ENCODE peak calls at places on chromosome 14, in five cellular contexts. S, R, G, F and V are unnamed samples.

GRCh38 chr14:24070285-24071143 is 848 bp upstream of the CPNE6 start:
- DNase-seq in R (no peak), S (no peak), F (no peak), G (no peak), V (no peak)

GRCh38 chr14:101120636-101121398 is 217.3 kb upstream of the RTL1 start:
- DNase-seq in G (peak; percentile 4), R (no peak), S (peak; percentile 55), F (no peak), V (no peak)

GRCh38 chr14:64826333-64826732 is 53.4 kb downstream of the SPTB start:
- DNase-seq in S (no peak), F (no peak), R (no peak), G (no peak), V (no peak)

GRCh38 chr14:81301813-81302212 is 81.1 kb upstream of the GTF2A1 start:
- DNase-seq in S (no peak), F (no peak), R (no peak), G (no peak), V (no peak)

GRCh38 chr14:33916663-33917565 is 34.0 kb downstream of the EGLN3 start:
- DNase-seq in F (peak; percentile 80), G (no peak), R (no peak), S (no peak), V (no peak)

GRCh38 chr14:68104518-68104917 is 284.9 kb downstream of the RAD51B start:
- DNase-seq in S (no peak), F (peak; percentile 98), G (no peak), R (peak; percentile 29), V (no peak)

GRCh38 chr14:60878121-60878520 is 102.8 kb downstream of the TRMT5 start:
- DNase-seq in R (no peak), F (no peak), G (no peak), S (no peak), V (no peak)

GRCh38 chr14:50335389-50335788 is 23.3 kb downstream of the DMAC2L start:
- DNase-seq in S (no peak), F (no peak), G (no peak), R (no peak), V (peak; percentile 76)

GRCh38 chr14:100375273-100375962 is 52.3 kb downstream of the SLC25A47 start:
- DNase-seq in R (peak; percentile 97), G (peak; percentile 63), F (peak; percentile 73), S (peak; percentile 86), V (no peak)

GRCh38 chr14:23141706-23142467 is 22.8 kb upstream of the CEBPE start:
- DNase-seq in R (no peak), S (peak; percentile 58), G (no peak), F (peak; percentile 55), V (no peak)

GRCh38 chr14:99654235-99655000 is 9.5 kb downstream of the HHIPL1 start:
- DNase-seq in G (no peak), R (peak; percentile 17), F (peak; percentile 29), S (peak; percentile 63), V (peak; percentile 31)

GRCh38 chr14:88568196-88568595 is 5.4 kb downstream of the ZC3H14 start:
- DNase-seq in G (no peak), S (no peak), R (no peak), F (no peak), V (no peak)

GRCh38 chr14:95533391-95533821 is 1.4 kb upstream of the GLRX5 start:
- DNase-seq in F (no peak), S (no peak), R (no peak), G (peak; percentile 66), V (no peak)

GRCh38 chr14:101442451-101442850 is 118.8 kb upstream of the DIO3 start:
- DNase-seq in S (no peak), F (no peak), G (peak; percentile 75), R (no peak), V (no peak)

DNA sequence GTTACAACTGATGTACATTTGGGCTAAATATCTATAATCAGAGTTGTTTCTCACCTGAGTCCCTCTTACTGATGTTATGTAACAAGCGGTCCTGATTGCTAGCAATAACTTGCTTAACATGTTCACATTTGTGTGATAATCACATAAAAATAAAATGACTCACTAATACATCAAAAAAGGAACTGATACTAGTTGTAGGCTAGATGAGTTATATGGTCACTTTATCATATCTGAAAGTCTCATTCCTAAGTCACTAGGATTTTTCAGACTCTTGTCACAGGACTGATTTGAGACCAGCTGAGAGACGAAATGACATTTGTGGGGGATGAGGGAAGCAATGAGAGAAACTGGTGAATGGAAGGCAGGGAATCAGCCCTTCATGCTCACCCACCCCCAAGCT is 34.3 kb downstream of the NKX2-1 start:
- DNase-seq in S (no peak), R (no peak), F (no peak), G (no peak), V (no peak)
- H3K4me3 ChIP-seq in S (no peak overlapping the region), R (no peak overlapping the region), F (no peak overlapping the region), G (no peak overlapping the region), V (no peak overlapping the region)

DNA sequence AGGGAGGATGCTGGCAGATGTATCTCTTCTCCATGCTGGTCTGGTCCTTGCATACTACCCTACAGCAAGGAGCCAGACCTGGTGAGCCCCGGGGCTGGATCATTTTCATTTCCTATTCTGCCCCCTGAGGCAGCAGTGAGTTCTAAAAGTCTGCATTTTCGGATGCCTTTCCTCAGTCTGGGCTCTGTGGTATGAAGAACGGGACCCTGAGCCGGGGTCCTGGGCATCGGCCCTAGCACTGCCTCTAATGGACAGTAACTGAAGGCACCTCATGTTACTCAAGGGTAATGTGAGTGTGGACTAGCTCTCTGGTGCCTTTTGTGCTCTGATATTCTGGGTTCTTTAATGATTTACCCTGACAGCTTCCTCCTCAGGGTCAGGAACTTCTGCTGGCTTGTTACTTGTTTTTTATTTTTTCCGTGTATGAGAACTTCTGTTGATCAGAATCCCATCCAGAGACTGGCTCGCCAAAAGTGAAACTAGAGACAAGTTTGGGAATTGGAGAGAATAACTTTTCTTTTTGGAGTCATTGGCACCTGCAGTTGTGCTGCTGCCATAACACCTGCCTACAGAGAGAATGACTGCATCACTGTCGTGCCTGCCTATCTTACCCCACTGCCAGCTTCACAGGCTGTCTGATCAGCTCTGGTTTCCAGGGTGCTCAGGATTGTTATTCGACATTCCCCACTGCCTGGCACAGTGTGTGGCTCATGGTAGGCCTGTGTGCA is 62.3 kb downstream of the SUSD6 start:
- DNase-seq in F (no peak), S (no peak), G (peak; percentile 52), R (no peak), V (no peak)
- TF ChIP-seq CTCF in F (no peak), S (no peak), G (peak; percentile 38), R (no peak), V (no peak)

GRCh38 chr14:35340616-35341453 is 48.7 kb downstream of the PSMA6 start:
- DNase-seq in S (no peak), G (no peak), F (no peak), R (no peak), V (no peak)

GRCh38 chr14:35341454-35342159 is 49.4 kb downstream of the PSMA6 start:
- DNase-seq in G (no peak), F (peak; percentile 84), S (peak; percentile 95), R (peak; percentile 37), V (peak; percentile 99)

GRCh38 chr14:35342160-35343010 is 50.2 kb downstream of the PSMA6 start:
- DNase-seq in F (no peak), G (no peak), S (no peak), R (no peak), V (peak; percentile 21)

GRCh38 chr14:35346738-35347322 is 54.6 kb downstream of the PSMA6 start:
- DNase-seq in S (no peak), F (no peak), R (no peak), G (no peak), V (no peak)

GRCh38 chr14:35343709-35344474 is 51.7 kb downstream of the PSMA6 start:
- DNase-seq in S (no peak), G (no peak), R (no peak), F (no peak), V (no peak)
- H3K4me3 ChIP-seq in S (no peak overlapping the region), G (no peak overlapping the region), R (no peak overlapping the region), F (no peak overlapping the region), V (no peak overlapping the region)

DNA sequence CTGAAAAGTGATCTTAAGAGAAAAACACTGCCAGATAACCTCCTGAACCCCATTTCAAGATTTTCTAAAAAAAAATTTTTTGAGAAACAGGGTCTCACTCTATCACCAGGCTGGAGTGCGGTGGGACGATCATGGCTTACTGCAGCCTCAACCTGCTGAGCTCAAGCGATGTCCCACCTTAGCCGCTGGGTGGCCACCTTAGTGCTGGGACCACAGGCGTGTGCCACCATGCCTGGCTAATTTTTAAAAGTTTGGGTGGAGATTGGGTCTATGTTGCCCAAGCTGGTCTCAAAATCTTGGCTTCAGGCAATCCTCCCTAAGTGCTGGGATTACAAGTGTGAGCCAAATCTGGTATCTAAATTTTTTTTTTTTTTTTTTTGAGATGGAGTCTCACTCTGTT is 3.4 kb downstream of the PNMA1 start:
- DNase-seq in F (no peak), R (no peak), G (no peak), S (no peak), V (no peak)
- TF ChIP-seq CTCF in F (no peak), R (no peak), G (no peak), S (no peak), V (no peak)

GRCh38 chr14:21309956-21310355 is 30.1 kb downstream of the RPGRIP1 start:
- DNase-seq in G (no peak), R (no peak), S (no peak), F (no peak), V (no peak)

GRCh38 chr14:21309238-21309636 is 29.4 kb downstream of the RPGRIP1 start:
- DNase-seq in F (no peak), G (peak; percentile 11), S (no peak), R (no peak), V (no peak)

GRCh38 chr14:21308479-21309237 is 28.8 kb downstream of the RPGRIP1 start:
- DNase-seq in S (peak; percentile 89), G (peak; percentile 94), R (peak; percentile 4), F (peak; percentile 97), V (peak; percentile 98)

GRCh38 chr14:21307641-21308040 is 27.8 kb downstream of the RPGRIP1 start:
- DNase-seq in S (no peak), R (no peak), G (no peak), F (no peak), V (no peak)

DNA sequence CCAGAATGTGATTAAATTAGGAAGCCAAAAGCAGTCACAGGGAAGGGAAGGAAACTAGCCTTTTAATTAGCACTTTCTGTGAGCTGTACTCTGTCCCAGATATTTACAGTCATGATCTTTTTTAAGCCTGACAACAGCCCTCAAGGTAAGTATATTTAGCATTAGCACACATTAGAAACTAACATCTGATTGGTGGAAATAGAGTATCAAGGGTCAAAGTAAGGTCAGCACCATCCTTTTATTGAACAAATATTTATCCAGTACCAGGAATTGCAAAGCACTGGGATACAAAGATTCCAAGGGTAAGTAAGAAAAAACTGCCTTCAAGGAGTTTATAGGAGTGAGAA is 28.2 kb downstream of the RPGRIP1 start:
- DNase-seq in G (no peak), S (no peak), F (no peak), R (no peak), V (peak; percentile 95)
- H3K4me3 ChIP-seq in G (peak overlapping the region; percentile 49), S (no peak overlapping the region), F (peak overlapping the region; percentile 40), R (no peak overlapping the region), V (peak overlapping the region; percentile 57)